ENCODE peak calls at places on chromosomes 12 and 14, in four cellular contexts. L, X, F and V are unnamed samples.

GRCh38 chr12:94656556-94656955 is 6.2 kb upstream of the TMCC3 start:
- DNase-seq in L (no peak), X (no peak), F (no peak), V (no peak)

GRCh38 chr12:95995238-95996031 is 709 bp downstream of the HAL start:
- DNase-seq in L (no peak), X (no peak), F (no peak), V (no peak)

GRCh38 chr12:97602315-97602714 is 139.7 kb downstream of the RMST start:
- DNase-seq in L (no peak), X (no peak), F (no peak), V (no peak)

GRCh38 chr12:12979731-12980259 is 20.3 kb downstream of the HEBP1 start:
- DNase-seq in L (no peak), X (no peak), F (no peak), V (no peak)

GRCh38 chr12:120849765-120850164 is 54.4 kb downstream of the SPPL3 start:
- DNase-seq in L (no peak), X (peak), F (no peak), V (no peak)

GRCh38 chr12:94954029-94954685 is 49.3 kb downstream of the NDUFA12 start:
- DNase-seq in L (no peak), X (no peak), F (peak), V (no peak)

GRCh38 chr14:61471297-61471980 is 150.1 kb downstream of the PRKCH start:
- DNase-seq in L (no peak), X (no peak), F (no peak), V (no peak)

GRCh38 chr14:104291123-104292000 is 153.0 kb downstream of the KIF26A start:
- DNase-seq in L (no peak), X (no peak), F (no peak), V (no peak)

GRCh38 chr12:117010693-117011451 is 88.3 kb downstream of the TESC start:
- DNase-seq in L (no peak), X (no peak), F (no peak), V (no peak)

GRCh38 chr12:84842406-84843013 is 70.1 kb downstream of the SLC6A15 start:
- DNase-seq in L (no peak), X (peak), F (peak), V (peak)

GRCh38 chr14:31206536-31207286 is 882 bp downstream of the HECTD1 start:
- DNase-seq in L (no peak), X (peak), F (peak), V (peak)

GRCh38 chr12:133057446-133057845 is 20.1 kb downstream of the ZNF84 start:
- DNase-seq in L (no peak), X (no peak), F (no peak), V (no peak)

GRCh38 chr14:55928316-55928715 is 189.9 kb upstream of the PELI2 start:
- DNase-seq in L (no peak), X (no peak), F (no peak), V (no peak)

GRCh38 chr12:24778486-24779304 is 170.2 kb downstream of the BCAT1 start:
- DNase-seq in L (peak), X (peak), F (peak), V (peak)

GRCh38 chr12:112172556-112173324 is 47.4 kb downstream of the TRAFD1 start:
- DNase-seq in L (no peak), X (no peak), F (no peak), V (no peak)

GRCh38 chr14:104054222-104054905 is 31.1 kb upstream of the ASPG start:
- DNase-seq in L (no peak), X (no peak), F (no peak), V (no peak)

GRCh38 chr12:129550353-129550752 is 353.5 kb downstream of the TMEM132D start:
- DNase-seq in L (no peak), X (no peak), F (no peak), V (no peak)

DNA sequence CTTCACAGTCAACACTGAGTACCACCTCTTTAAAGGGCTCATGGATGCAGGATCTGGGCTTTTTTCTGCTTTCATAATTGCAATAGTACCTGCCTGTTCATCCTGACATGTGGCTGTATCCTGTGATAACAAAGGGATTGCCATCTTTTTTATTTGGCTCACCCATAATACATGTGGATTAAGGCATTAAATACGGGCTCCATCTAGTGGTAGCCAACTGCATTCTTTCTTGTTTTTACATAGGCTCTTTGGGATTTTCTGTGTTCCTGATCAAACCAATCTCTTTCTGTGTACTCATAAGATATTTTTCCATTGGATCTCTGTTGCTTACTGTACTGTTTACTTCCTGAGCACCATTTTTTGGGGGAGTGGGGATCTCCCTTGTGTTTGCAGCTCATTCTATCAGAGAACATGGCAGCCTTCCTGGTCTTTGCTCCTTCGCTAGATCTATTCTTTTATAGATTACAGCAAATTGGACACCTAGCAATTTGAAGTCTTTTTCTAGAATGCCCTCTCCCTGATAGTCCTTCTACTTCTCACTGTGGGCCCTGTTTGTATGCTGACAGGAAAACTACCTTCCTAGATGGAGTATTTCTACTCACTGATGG is 723.4 kb upstream of the MDGA2 start:
- DNase-seq in L (no peak), X (peak), F (peak), V (peak)
- TF ChIP-seq FOXK2 in L (no peak), X (no peak), F (no peak), V (no peak)

DNA sequence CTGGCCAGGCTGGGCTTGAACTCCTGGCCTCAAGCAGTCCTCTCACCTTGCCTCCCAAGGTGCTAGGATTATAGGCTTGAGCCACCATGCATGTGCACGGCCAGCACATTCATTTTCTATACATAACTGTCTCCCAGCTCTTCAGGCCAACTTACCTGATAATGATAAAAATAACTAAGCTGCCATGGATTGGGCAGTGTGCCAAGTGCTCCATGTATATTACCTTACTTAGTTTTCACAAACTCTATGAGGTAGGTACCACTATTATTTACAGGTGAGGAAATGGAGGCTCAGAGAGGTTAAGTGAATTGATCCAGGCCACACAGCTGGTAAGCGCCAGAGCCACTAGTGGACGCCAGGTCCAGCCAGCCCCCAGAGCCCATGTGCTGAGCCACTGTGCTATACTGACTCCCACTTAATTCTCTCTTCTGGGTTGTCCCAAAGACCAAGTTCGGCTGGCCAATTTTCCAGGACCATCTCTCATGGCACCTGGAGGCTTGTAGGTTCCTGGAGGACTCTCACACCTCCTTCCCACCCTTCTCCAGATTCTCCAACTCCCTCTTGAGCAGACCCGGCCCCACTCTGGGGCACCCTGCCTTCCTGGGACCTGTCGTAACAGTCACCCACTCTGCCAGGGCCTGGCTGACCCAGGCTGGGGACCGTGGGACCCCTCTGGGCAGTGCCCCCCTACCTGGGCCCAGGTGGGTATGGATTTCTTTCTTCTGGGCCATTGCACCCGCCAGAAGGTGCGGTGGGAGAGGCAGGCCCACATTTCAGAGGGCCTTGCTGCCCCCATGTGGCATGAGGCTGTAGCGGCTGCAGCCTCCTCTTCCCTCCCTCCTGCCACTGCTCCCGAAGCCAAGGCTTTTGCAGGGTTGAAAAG is 30.2 kb upstream of the CIPC start:
- DNase-seq in L (no peak), X (no peak), F (peak), V (peak)
- TF ChIP-seq TARDBP in L (no peak), X (no peak), F (no peak), V (no peak)

GRCh38 chr12:80056845-80057244 is 42.5 kb upstream of the OTOGL start:
- DNase-seq in L (no peak), X (no peak), F (no peak), V (no peak)
- TF ChIP-seq FOXM1 in L (no peak), X (no peak), F (no peak), V (no peak)

DNA sequence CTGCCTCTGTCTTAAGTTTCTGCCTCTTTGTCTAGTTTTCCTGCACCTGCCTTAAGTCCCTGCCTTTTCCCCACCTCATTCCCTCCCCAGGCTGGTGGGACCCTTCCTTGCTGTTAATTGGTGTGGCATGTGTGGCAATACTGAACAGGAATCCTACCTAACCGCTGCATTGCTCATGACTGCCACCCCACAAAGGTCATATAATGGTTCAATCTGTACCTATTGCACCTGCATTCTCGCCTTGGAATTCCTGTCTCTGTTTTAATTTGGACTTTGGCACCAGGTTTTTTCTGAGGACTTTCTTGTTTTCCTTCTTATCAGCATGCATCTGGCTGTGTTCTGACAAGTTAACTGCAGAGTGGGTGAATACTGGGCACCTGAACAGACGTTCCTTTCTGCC is 966.2 kb upstream of the TMEM132C start:
- DNase-seq in L (no peak), X (no peak), F (no peak), V (no peak)
- TF ChIP-seq FOXK2 in L (no peak), X (no peak), F (no peak), V (no peak)

GRCh38 chr12:77299001-77299400 is 233.6 kb upstream of the E2F7 start:
- DNase-seq in L (no peak), X (no peak), F (no peak), V (no peak)
- TF ChIP-seq TARDBP in L (no peak), X (no peak), F (no peak), V (no peak)

GRCh38 chr12:3236345-3237153 is 159.4 kb downstream of the TSPAN9 start:
- DNase-seq in L (no peak), X (peak), F (peak), V (peak)
- TF ChIP-seq FOXM1 in L (no peak), X (no peak), F (no peak), V (no peak)

GRCh38 chr12:31517994-31518393 is 72.9 kb downstream of the DENND5B start:
- DNase-seq in L (no peak), X (no peak), F (no peak), V (no peak)

GRCh38 chr12:31516702-31517101 is 74.2 kb downstream of the DENND5B start:
- DNase-seq in L (no peak), X (no peak), F (no peak), V (no peak)

GRCh38 chr12:31519525-31519924 is 71.4 kb downstream of the DENND5B start:
- DNase-seq in L (no peak), X (no peak), F (no peak), V (no peak)

GRCh38 chr12:31521972-31522371 is 69.0 kb downstream of the DENND5B start:
- DNase-seq in L (no peak), X (no peak), F (no peak), V (no peak)

DNA sequence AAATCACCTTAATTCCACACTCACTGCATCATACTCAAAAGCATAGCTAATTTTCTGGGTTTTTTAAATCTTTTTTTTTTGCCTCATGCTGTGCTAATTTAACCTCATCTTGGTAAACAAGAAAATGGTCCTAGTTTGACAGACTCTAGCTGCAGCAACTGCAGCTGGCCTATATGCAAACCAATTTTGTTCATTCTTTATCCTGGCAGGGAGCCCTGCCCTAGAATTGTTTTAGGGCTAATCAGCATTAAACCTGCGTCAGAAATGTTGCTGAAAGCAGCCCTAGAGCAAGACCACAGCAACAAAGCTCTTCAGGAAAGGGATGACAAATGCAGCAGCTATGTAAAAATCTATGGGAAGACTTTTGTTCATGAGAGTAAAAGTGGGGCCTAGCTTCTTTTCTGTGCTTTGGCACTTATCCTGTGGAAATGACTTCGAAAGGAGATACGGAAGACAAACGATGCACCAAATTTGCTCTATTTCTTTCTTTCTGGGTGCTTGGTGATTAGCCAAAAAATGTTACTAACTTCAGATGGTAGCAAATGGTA is 72.2 kb downstream of the DENND5B start:
- DNase-seq in L (no peak), X (peak), F (no peak), V (no peak)
- TF ChIP-seq FOXK2 in L (no peak), X (no peak), F (no peak), V (no peak)

DNA sequence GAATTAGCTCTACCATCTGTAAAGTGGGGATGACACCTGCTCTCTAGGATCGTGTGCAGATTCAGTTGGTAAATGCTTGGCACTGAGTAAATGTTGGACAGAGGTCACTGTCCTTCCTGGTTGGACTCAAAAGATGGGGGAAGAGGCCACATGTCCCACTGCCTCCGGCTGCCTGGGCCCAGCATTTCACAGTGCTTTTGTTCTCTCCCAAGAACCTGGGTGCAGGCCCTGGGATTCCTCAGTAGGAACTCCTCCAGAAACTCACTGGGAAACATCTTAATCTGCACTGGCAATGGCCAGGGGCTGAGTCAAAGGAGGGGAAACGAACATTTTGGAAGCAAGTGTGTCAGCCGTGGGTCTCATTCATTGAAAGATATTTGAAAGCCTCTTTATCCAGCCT is 70.8 kb downstream of the C14orf132 start:
- DNase-seq in L (no peak), X (no peak), F (no peak), V (no peak)
- TF ChIP-seq TARDBP in L (no peak), X (no peak), F (no peak), V (no peak)

DNA sequence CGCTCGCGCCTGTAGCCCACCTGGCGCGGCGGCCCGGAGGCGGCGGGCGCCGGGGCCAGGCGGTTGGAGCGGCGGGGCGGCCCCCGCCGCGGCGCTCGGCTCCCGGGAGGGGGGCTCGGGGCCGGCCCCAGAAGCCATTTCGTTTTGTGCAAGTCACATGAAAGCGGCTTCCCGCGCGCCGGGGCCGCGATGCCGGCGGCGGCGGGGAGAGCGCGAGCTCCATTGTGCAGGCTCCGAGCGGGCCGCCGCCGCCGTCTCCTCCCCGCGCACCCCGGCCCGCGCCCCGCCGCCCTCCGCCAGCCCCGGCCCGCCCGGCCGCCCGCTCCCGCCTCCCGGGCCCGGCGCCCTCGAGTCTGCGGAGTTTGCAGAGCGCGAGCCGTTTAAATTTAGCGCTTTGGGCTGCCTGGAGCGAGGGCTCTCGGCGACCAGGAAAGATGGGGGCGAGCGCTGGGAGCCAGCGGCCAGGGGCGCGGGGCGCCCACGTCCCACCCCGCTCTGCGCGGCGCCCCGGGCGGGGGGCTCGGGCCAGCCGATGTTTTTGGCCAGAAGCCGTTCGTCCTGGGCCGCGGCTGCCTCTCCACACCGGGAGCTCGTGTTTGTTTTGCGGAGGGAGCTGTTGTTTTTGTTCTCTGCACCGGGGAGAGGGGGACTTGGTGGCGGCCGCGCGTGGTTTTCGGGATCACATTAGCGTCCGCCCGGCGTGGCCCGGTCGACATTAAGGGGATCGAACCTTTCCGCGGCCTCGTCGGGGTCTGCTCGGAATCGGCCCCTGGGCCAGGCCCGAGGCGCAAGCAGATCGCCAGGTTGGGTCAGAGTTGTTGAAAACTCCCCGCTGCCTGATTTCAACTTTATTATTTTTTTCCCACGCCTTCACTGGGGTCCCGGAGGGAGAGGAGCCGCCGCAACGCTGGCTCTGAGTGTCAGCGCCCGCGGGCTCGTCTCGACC is 982 bp downstream of the BCL7A start:
- DNase-seq in L (no peak), X (no peak), F (peak), V (peak)
- TF ChIP-seq FOXM1 in L (no peak), X (no peak), F (no peak), V (no peak)